ENCODE peak calls at places on chromosomes 11 and 22, in nine cellular contexts. R is Karpas-422, Z is GM23248, J is H9, X is mammary epithelial cell, C is astrocyte, Y is PC-3, M is neural progenitor cell, F is endodermal cell. S is an unnamed sample.

GRCh38 chr11:123195182-123196059 is at the start of gene CLMP:
- DNase-seq in R (no peak), Z (peak; percentile 89), J (peak; percentile 74), X (peak; percentile 58), C (peak; percentile 63), Y (peak; percentile 62), M (peak; percentile 71), F (peak; percentile 88), S (peak; percentile 41)

GRCh38 chr11:101456812-101457211 is 127.0 kb downstream of the TRPC6 start:
- DNase-seq in R (peak; percentile 70), Z (peak; percentile 67), J (no peak), X (no peak), C (no peak), Y (peak; percentile 66), M (no peak), F (no peak), S (no peak)

GRCh38 chr22:22614065-22614464 is 30.3 kb upstream of the GGTLC2 start:
- DNase-seq in R (no peak), Z (no peak), J (no peak), X (no peak), C (no peak), Y (no peak), M (no peak), F (peak; percentile 62), S (no peak)

GRCh38 chr22:34243023-34243422 is 322.7 kb upstream of the LARGE1 start:
- DNase-seq in R (no peak), Z (no peak), J (no peak), X (no peak), C (no peak), Y (no peak), M (no peak), F (no peak), S (no peak)

GRCh38 chr22:39306456-39307361 is 12.7 kb downstream of the RPL3 start:
- DNase-seq in R (peak; percentile 77), Z (no peak), J (peak; percentile 74), X (no peak), C (no peak), Y (peak; percentile 35), M (peak; percentile 69), F (peak; percentile 88), S (no peak)

GRCh38 chr22:38415561-38416321 is 39.3 kb downstream of the KCNJ4 start:
- DNase-seq in R (peak; percentile 33), Z (no peak), J (peak; percentile 80), X (no peak), C (no peak), Y (no peak), M (peak; percentile 34), F (peak; percentile 86), S (no peak)

GRCh38 chr22:22720201-22720723 is 75.8 kb downstream of the GGTLC2 start:
- DNase-seq in R (peak; percentile 94), Z (peak; percentile 57), J (peak; percentile 73), X (no peak), C (no peak), Y (peak; percentile 34), M (peak; percentile 72), F (peak; percentile 87), S (peak; percentile 51)

GRCh38 chr11:118921929-118922744 is 3.6 kb downstream of the BCL9L start:
- DNase-seq in R (no peak), Z (peak; percentile 83), J (peak; percentile 83), X (peak; percentile 66), C (peak; percentile 47), Y (peak; percentile 88), M (peak; percentile 85), F (peak; percentile 89), S (peak; percentile 87)

GRCh38 chr11:44573333-44573732 is 7.9 kb downstream of the CD82 start:
- DNase-seq in R (no peak), Z (peak; percentile 21), J (no peak), X (no peak), C (peak; percentile 27), Y (no peak), M (no peak), F (no peak), S (no peak)

GRCh38 chr22:24285245-24285644 is 14.6 kb downstream of the SPECC1L start:
- DNase-seq in R (peak; percentile 17), Z (no peak), J (no peak), X (no peak), C (peak; percentile 29), Y (no peak), M (no peak), F (no peak), S (no peak)

GRCh38 chr22:24289781-24290181 is 19.1 kb downstream of the SPECC1L start:
- DNase-seq in R (peak; percentile 37), Z (peak; percentile 57), J (no peak), X (no peak), C (peak; percentile 48), Y (no peak), M (peak; percentile 54), F (no peak), S (no peak)

GRCh38 chr22:24291538-24292201 is 21.0 kb downstream of the SPECC1L start:
- DNase-seq in R (peak; percentile 40), Z (no peak), J (no peak), X (no peak), C (no peak), Y (no peak), M (no peak), F (no peak), S (no peak)

GRCh38 chr22:24290459-24290858 is 19.8 kb downstream of the SPECC1L start:
- DNase-seq in R (peak; percentile 37), Z (peak; percentile 67), J (no peak), X (no peak), C (peak; percentile 36), Y (no peak), M (no peak), F (no peak), S (no peak)

DNA sequence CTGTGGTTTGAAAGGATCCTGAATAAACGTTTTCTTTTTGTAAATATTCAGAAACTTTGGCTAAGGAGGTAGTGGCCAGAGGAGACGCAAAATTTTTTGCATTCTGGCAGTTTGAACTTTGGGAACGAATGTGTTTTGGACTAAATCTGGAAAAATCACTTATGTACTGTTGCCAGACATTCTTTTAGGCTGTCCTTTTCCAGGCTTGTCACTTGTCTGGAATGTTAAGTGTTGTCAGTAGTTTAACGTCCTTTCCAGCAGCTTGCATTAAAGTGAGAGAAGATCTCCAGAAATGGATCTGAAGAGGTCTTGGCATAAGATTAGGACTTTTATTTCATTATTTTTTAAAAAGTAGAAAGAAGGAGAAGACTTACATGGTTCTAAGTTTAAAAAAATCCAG is 18.5 kb downstream of the SPECC1L start:
- DNase-seq in R (peak; percentile 17), Z (peak; percentile 90), J (no peak), X (no peak), C (peak; percentile 94), Y (peak; percentile 35), M (no peak), F (no peak), S (no peak)
- H3K27ac ChIP-seq in R (no peak overlapping the region), Z (peak overlapping the region; percentile 69), J (no peak overlapping the region), X (peak overlapping the region; percentile 2), C (peak overlapping the region; percentile 64), Y (no peak overlapping the region), M (peak overlapping the region; percentile 4), F (no peak overlapping the region), S (peak overlapping the region; percentile 27)

GRCh38 chr22:20999350-21000214 is 2.3 kb downstream of the THAP7 start:
- DNase-seq in R (no peak), Z (no peak), J (no peak), X (no peak), C (no peak), Y (no peak), M (no peak), F (no peak), S (no peak)
- H3K9ac ChIP-seq in R (peak overlapping the region; percentile 100), Z (peak overlapping the region; percentile 17), J (no peak overlapping the region), X (no peak overlapping the region), C (peak overlapping the region; percentile 95), Y (no peak overlapping the region), M (no peak overlapping the region), F (no peak overlapping the region), S (no peak overlapping the region)

DNA sequence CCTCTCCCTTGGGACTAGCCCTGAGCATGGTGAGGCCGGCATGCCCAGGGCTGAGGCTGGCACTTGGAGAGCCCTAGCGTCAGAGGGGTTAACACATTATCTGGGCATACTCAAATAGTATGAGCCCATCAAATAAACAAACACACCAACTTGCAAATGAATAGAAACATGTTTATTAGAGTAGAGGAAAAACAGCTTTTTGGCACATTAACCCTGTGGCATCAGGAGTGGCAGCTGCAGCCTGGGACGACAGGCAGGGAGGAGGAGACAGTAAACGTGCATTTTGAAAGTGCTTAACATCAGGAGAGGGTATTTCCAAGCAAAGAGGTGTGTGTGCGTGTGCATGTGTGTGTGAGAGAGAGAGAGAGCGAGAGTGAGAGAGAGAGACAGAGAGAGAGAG is 684.9 kb downstream of the NTM start:
- DNase-seq in R (no peak), Z (no peak), J (no peak), X (no peak), C (no peak), Y (no peak), M (no peak), F (no peak), S (no peak)
- H3K27ac ChIP-seq in R (no peak overlapping the region), Z (peak overlapping the region; percentile 87), J (no peak overlapping the region), X (peak overlapping the region; percentile 69), C (peak overlapping the region; percentile 93), Y (no peak overlapping the region), M (no peak overlapping the region), F (no peak overlapping the region), S (no peak overlapping the region)

GRCh38 chr11:65279713-65280459 is 18.1 kb downstream of the POLA2 start:
- DNase-seq in R (no peak), Z (peak; percentile 96), J (no peak), X (peak; percentile 98), C (peak; percentile 98), Y (peak; percentile 93), M (no peak), F (no peak), S (no peak)
- H3K9ac ChIP-seq in R (no peak overlapping the region), Z (peak overlapping the region; percentile 60), J (no peak overlapping the region), X (peak overlapping the region; percentile 60), C (peak overlapping the region; percentile 63), Y (peak overlapping the region; percentile 76), M (no peak overlapping the region), F (no peak overlapping the region), S (no peak overlapping the region)

GRCh38 chr22:37379716-37380115 is 47.6 kb downstream of the ELFN2 start:
- DNase-seq in R (no peak), Z (no peak), J (no peak), X (no peak), C (no peak), Y (no peak), M (no peak), F (no peak), S (no peak)

GRCh38 chr22:37378642-37379058 is 48.6 kb downstream of the ELFN2 start:
- DNase-seq in R (no peak), Z (peak; percentile 48), J (no peak), X (no peak), C (no peak), Y (peak; percentile 31), M (no peak), F (no peak), S (no peak)

GRCh38 chr22:37381489-37381888 is 45.8 kb downstream of the ELFN2 start:
- DNase-seq in R (no peak), Z (peak; percentile 49), J (no peak), X (peak; percentile 27), C (peak; percentile 4), Y (no peak), M (no peak), F (no peak), S (no peak)

GRCh38 chr22:37377927-37378326 is 49.4 kb downstream of the ELFN2 start:
- DNase-seq in R (peak; percentile 85), Z (no peak), J (no peak), X (no peak), C (no peak), Y (no peak), M (no peak), F (no peak), S (no peak)

DNA sequence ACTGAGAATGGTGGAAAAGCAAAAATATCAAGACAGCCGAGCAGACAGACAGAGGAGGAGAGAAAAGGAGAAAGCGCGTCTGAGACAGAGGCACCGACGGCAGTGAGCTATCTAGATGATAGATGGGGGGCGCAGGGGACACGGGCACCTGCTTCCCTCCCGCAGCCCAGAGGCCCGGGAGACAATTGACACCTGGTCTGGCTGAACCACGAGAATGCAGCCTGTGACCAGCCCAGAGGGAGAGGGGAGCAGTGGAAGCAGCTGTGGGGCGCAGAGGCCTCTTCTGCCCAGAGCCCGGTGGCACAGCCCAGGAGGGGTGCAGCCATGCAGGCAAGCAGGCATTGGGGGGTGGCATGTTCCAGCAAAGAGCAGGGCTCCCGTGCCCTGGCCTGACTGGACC is 48.2 kb downstream of the ELFN2 start:
- DNase-seq in R (peak; percentile 61), Z (no peak), J (no peak), X (no peak), C (no peak), Y (no peak), M (no peak), F (no peak), S (no peak)
- H3K27ac ChIP-seq in R (peak overlapping the region; percentile 69), Z (no peak overlapping the region), J (no peak overlapping the region), X (no peak overlapping the region), C (no peak overlapping the region), Y (no peak overlapping the region), M (no peak overlapping the region), F (no peak overlapping the region), S (no peak overlapping the region)